ENCODE peak calls at places on chromosomes 2 and 18, in four cellular contexts. L is fibroblast of lung, A is mammary epithelial cell, I is mesendoderm. T is an unnamed sample. For H3K79me2, the result is how much of the 10 kb centered on the place peaks cover.

GRCh38 chr18:5518899-5519371 is 24.9 kb downstream of the EPB41L3 start:
- DNase-seq in A (no peak), I (no peak), L (peak), T (no peak)

GRCh38 chr2:230225486-230225885 is at the start of gene SP140:
- DNase-seq in L (no peak), I (no peak), A (no peak), T (no peak)

GRCh38 chr2:104177179-104177578 is 676.7 kb upstream of the POU3F3 start:
- DNase-seq in L (no peak), A (no peak), I (no peak), T (no peak)

GRCh38 chr2:108640731-108641130 is 78.6 kb upstream of the RANBP2 start:
- DNase-seq in A (peak), I (no peak), L (peak), T (no peak)

GRCh38 chr2:210428415-210429179 is 48.0 kb downstream of the LANCL1 start:
- DNase-seq in A (no peak), I (no peak), L (peak), T (no peak)

GRCh38 chr2:160294339-160294803 is 94.3 kb upstream of the ITGB6 start:
- DNase-seq in L (peak), I (no peak), A (peak), T (no peak)

GRCh38 chr2:128599700-128600099 is 281.0 kb upstream of the HS6ST1 start:
- DNase-seq in A (no peak), L (no peak), I (no peak), T (no peak)

GRCh38 chr18:54983041-54983686 is 23.9 kb upstream of the CCDC68 start:
- DNase-seq in L (peak), A (peak), I (peak), T (no peak)

GRCh38 chr18:40109251-40110049 is 1845.6 kb upstream of the PIK3C3 start:
- DNase-seq in I (peak), L (no peak), A (no peak), T (no peak)

GRCh38 chr2:45259144-45259543 is 249.9 kb upstream of the SIX2 start:
- DNase-seq in L (no peak), I (peak), A (no peak), T (no peak)

GRCh38 chr2:128317186-128317897 is 1.3 kb downstream of the HS6ST1 start:
- DNase-seq in I (peak), L (no peak), A (peak), T (peak)

GRCh38 chr2:164456599-164456998 is 164.7 kb downstream of the GRB14 start:
- DNase-seq in A (no peak), L (no peak), I (no peak), T (peak)

GRCh38 chr2:36526216-36526615 is 71.8 kb downstream of the FEZ2 start:
- DNase-seq in I (no peak), A (no peak), L (no peak), T (no peak)

DNA sequence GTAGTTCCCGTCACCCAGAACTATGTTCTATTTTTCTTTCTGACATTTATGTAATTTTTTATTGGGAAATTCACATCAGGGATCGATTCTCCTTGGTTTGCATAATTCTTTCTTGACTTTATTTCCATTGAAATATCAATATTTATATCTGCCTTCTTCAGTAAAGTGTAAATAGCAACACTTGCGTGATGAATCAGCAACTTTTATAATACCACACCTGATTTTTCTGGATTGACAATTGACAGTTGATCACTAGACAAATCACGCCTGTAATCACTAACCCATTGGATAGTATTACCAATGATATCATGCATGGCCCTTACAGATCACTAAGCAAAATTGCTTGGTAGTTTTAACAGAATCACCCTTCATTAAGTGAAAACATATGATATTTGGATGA is 139.1 kb upstream of the RASGRP3 start:
- DNase-seq in A (no peak), L (no peak), I (no peak), T (no peak)
- H3K9ac ChIP-seq in A (no peak), L (no peak), I (no peak), T (no peak)

GRCh38 chr18:44781890-44782289 is 101.2 kb downstream of the SETBP1 start:
- DNase-seq in A (peak), I (peak), L (peak), T (no peak)
- H3K79me2 ChIP-seq in A (under half), I (under half), L (under half), T (under half)

GRCh38 chr2:224400174-224400810 is 1.6 kb downstream of the FAM124B start:
- DNase-seq in L (no peak), A (no peak), I (no peak), T (no peak)
- H3K9ac ChIP-seq in L (no peak), A (no peak), I (no peak), T (no peak)

GRCh38 chr2:109669731-109670130 is 55.6 kb downstream of the SOWAHC start:
- DNase-seq in L (no peak), A (no peak), I (no peak), T (no peak)
- H3K79me2 ChIP-seq in L (under half), A (under half), I (under half), T (under half)

DNA sequence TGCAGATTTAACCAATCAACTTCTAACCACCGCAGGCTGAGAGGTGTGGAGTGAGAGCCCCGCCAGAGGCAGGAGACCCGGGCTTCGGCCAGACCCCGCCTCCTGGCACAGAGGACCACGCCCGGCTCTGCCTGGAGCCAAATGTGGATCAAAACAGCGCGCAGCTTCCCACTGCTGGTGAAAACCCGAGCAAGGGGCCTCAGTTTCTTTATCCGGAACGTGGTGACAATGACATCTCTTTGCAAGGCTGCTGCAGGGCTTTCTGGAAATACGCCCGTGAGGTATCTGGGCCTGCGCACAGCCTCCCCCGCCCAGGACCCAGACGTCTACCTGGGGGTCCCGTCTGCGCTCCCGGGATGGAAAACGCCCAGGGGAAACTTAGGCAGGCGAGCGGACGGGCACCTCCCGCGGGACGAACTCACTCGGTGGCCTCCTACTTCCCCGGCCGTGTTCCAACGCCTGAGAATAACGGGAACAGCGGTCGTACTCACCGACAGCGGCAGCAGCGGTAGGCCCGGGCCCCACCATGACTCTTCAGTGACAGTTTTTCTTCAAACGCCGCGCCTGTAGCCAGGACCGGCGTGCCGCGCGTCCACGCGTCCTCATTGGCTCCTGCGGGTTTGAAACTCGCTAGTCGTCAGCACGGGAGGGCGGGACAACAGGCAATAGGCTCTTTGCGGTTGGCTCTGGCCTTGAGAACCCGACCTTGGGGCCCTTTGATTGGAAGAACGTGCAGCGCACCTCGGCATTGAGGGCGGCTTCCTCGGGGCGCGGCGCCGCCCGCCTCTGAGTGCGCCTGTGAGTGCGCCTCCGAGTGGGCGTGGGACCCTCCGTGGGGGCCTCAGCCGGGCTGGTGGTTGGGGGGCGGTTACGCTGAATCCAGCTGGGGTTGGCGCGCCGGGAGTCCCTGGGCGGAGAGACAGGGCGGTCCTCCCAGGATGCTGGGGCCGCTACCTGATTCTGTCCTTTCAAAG is at the start of gene CKAP2L:
- DNase-seq in I (peak), A (peak), L (peak), T (peak)
- H3K9ac ChIP-seq in I (peak), A (peak), L (peak), T (peak)

GRCh38 chr2:240586919-240587800 is 626 bp downstream of the CAPN10 start:
- DNase-seq in L (no peak), I (peak), A (peak), T (peak)

GRCh38 chr2:240588006-240588655 is 1.6 kb downstream of the CAPN10 start:
- DNase-seq in I (no peak), L (no peak), A (no peak), T (no peak)

GRCh38 chr2:240589381-240589780 is 2.8 kb downstream of the CAPN10 start:
- DNase-seq in I (no peak), L (no peak), A (no peak), T (no peak)

GRCh38 chr2:240589850-240590525 is 3.5 kb downstream of the CAPN10 start:
- DNase-seq in I (no peak), L (no peak), A (no peak), T (no peak)

DNA sequence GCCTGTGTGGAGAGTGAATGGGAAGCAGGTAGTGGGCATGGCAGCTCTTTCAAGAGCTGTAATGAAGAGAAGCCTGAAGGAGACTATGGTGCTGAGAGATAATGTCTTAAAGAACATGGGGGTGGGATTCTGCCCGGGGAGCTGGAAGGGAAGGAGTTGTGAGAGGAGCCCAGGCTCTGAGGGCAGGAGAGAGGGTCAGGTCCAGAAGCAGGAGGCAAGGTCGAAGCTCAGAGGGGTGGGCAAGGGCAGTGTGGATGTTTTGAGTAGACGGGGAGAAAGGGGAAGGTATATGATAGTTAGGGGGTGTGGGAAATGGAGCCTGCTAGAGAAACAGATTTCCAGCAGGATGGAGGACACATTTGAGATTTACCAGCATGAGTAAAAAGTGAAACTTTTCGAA is 2.1 kb downstream of the CAPN10 start:
- DNase-seq in I (no peak), A (no peak), L (no peak), T (no peak)
- H3K79me2 ChIP-seq in I (under half), A (half or more), L (under half), T (half or more)

DNA sequence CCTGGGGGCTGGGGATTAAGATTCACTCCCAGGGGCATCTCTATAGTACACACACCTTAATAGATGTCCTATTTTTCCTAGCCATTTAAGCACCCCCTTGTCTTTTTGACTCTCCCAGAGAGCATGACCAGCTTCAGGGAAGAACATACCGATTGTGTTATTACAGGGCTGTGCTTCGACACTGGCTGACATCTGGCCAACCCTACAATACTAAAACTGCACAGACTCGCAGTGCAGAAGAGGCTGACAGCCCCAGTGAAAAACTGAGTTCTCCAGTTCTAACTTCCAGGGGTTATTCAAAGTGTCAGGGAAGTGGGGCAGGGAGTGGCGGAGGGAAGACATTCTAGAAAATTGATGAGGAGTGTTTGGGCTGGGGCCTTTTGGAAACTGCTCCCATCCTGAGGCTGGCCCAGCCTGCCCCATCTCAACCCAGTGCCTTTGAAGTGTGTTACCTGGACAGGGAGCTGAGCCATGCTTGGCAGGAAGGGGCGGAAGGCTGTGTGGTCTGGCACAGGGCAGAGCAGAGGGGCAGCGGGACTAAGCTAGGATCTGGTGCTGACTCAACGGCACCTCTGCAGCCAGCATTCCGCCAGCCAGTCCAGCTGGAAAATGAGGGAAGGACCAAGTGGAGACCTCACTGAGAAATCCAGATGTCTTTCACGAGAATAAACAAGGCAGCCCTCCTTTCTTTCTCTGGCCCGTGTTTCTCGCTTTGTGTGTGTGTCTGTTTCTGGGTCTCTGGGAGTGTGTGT is 15.4 kb upstream of the IGFBP5 start:
- DNase-seq in I (no peak), A (no peak), L (peak), T (no peak)
- H3K9ac ChIP-seq in I (no peak), A (no peak), L (no peak), T (no peak)

DNA sequence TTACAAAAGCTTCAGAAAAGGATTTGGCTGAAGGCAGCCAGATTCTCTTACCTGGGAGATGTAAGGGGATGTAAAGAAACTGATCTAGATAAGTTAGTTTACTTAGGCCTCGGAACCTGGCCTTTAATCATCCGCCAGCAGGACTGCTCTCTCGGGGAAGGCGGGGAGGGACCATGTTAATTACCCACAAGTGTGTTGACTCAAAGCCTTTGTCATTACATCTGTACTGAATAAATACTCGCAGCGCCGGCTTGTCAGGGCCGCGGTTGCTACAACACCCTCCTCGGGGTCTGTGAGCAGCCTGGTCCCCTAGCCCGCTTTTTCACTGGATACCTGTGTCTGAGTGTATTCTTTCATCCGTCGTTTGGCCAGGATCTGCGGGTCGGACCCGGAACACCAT is 6.7 kb downstream of the CHMP3 start:
- DNase-seq in A (no peak), I (peak), L (no peak), T (no peak)
- H3K79me2 ChIP-seq in A (half or more), I (under half), L (under half), T (half or more)

GRCh38 chr2:219614076-219614860 is 13.2 kb upstream of the SLC4A3 start:
- DNase-seq in I (no peak), A (no peak), L (no peak), T (no peak)

GRCh38 chr2:219611306-219611705 is 13.6 kb downstream of the STK11IP start:
- DNase-seq in I (no peak), L (no peak), A (no peak), T (no peak)

GRCh38 chr2:219612605-219613286 is 14.7 kb upstream of the SLC4A3 start:
- DNase-seq in A (no peak), L (no peak), I (no peak), T (no peak)

GRCh38 chr2:219613671-219614070 is 13.8 kb upstream of the SLC4A3 start:
- DNase-seq in A (no peak), I (no peak), L (no peak), T (no peak)

GRCh38 chr2:219611866-219612604 is 14.4 kb downstream of the STK11IP start:
- DNase-seq in I (no peak), A (no peak), L (no peak), T (no peak)
- H3K9ac ChIP-seq in I (no peak), A (no peak), L (no peak), T (no peak)

GRCh38 chr2:238458641-238459040 is 31.9 kb downstream of the ASB1 start:
- DNase-seq in A (no peak), I (no peak), L (no peak), T (no peak)
- H3K79me2 ChIP-seq in A (under half), I (under half), L (under half), T (under half)

T was measured in DND-41.